ENCODE peak calls at places on chromosomes 11 and 22, in six cellular contexts. One of them, this sample, is unnamed.

GRCh38 chr22:22700631-22701030 is 56.2 kb downstream of the GGTLC2 start:
- DNase-seq in stimulated activated CD4-positive, alpha-beta T cell treated with anti-CD3 and anti-CD28 coated beads, TNF-alpha, amount 100 ng/mL, for 24 hours: no peak
- DNase-seq in C1 segment of cervical spinal cord: no peak
- DNase-seq in upper lobe of right lung: no peak
- DNase-seq in stimulated activated CD8-positive, alpha-beta memory T cell treated with anti-CD3 and anti-CD28 coated beads, Interleukin-15, amount 100 ng/mL, for 24 hours: no peak
- DNase-seq in MCF 10A: no peak
- DNase-seq in this sample: no peak

GRCh38 chr11:81219661-81220060 is 1514.0 kb downstream of the FAM181B start:
- DNase-seq in stimulated activated CD4-positive, alpha-beta T cell treated with anti-CD3 and anti-CD28 coated beads, TNF-alpha, amount 100 ng/mL, for 24 hours: no peak
- DNase-seq in C1 segment of cervical spinal cord: no peak
- DNase-seq in upper lobe of right lung: no peak
- DNase-seq in stimulated activated CD8-positive, alpha-beta memory T cell treated with anti-CD3 and anti-CD28 coated beads, Interleukin-15, amount 100 ng/mL, for 24 hours: no peak
- DNase-seq in MCF 10A: no peak
- DNase-seq in this sample: no peak

GRCh38 chr22:21009638-21010425 is 5.1 kb upstream of the P2RX6 start:
- DNase-seq in stimulated activated CD4-positive, alpha-beta T cell treated with anti-CD3 and anti-CD28 coated beads, TNF-alpha, amount 100 ng/mL, for 24 hours: no peak
- DNase-seq in C1 segment of cervical spinal cord: no peak
- DNase-seq in upper lobe of right lung: peak
- DNase-seq in stimulated activated CD8-positive, alpha-beta memory T cell treated with anti-CD3 and anti-CD28 coated beads, Interleukin-15, amount 100 ng/mL, for 24 hours: no peak
- DNase-seq in MCF 10A: peak
- DNase-seq in this sample: no peak

GRCh38 chr11:78226684-78227680 is 38.3 kb downstream of the USP35 start:
- DNase-seq in stimulated activated CD4-positive, alpha-beta T cell treated with anti-CD3 and anti-CD28 coated beads, TNF-alpha, amount 100 ng/mL, for 24 hours: no peak
- DNase-seq in C1 segment of cervical spinal cord: no peak
- DNase-seq in upper lobe of right lung: no peak
- DNase-seq in stimulated activated CD8-positive, alpha-beta memory T cell treated with anti-CD3 and anti-CD28 coated beads, Interleukin-15, amount 100 ng/mL, for 24 hours: no peak
- DNase-seq in MCF 10A: no peak
- DNase-seq in this sample: no peak

GRCh38 chr22:29208502-29208862 is 2.8 kb downstream of the EMID1 start:
- DNase-seq in stimulated activated CD4-positive, alpha-beta T cell treated with anti-CD3 and anti-CD28 coated beads, TNF-alpha, amount 100 ng/mL, for 24 hours: no peak
- DNase-seq in C1 segment of cervical spinal cord: no peak
- DNase-seq in upper lobe of right lung: no peak
- DNase-seq in stimulated activated CD8-positive, alpha-beta memory T cell treated with anti-CD3 and anti-CD28 coated beads, Interleukin-15, amount 100 ng/mL, for 24 hours: no peak
- DNase-seq in MCF 10A: no peak
- DNase-seq in this sample: peak

GRCh38 chr22:21026783-21027692 is 5.3 kb downstream of the SLC7A4 start:
- DNase-seq in stimulated activated CD4-positive, alpha-beta T cell treated with anti-CD3 and anti-CD28 coated beads, TNF-alpha, amount 100 ng/mL, for 24 hours: no peak
- DNase-seq in C1 segment of cervical spinal cord: no peak
- DNase-seq in upper lobe of right lung: peak
- DNase-seq in stimulated activated CD8-positive, alpha-beta memory T cell treated with anti-CD3 and anti-CD28 coated beads, Interleukin-15, amount 100 ng/mL, for 24 hours: no peak
- DNase-seq in MCF 10A: peak
- DNase-seq in this sample: no peak

GRCh38 chr22:40348025-40348658 is 1.8 kb downstream of the ADSL start:
- DNase-seq in stimulated activated CD4-positive, alpha-beta T cell treated with anti-CD3 and anti-CD28 coated beads, TNF-alpha, amount 100 ng/mL, for 24 hours: no peak
- DNase-seq in C1 segment of cervical spinal cord: peak
- DNase-seq in upper lobe of right lung: no peak
- DNase-seq in stimulated activated CD8-positive, alpha-beta memory T cell treated with anti-CD3 and anti-CD28 coated beads, Interleukin-15, amount 100 ng/mL, for 24 hours: no peak
- DNase-seq in MCF 10A: peak
- DNase-seq in this sample: peak

GRCh38 chr11:8374716-8375115 is 111.0 kb upstream of the LMO1 start:
- DNase-seq in stimulated activated CD4-positive, alpha-beta T cell treated with anti-CD3 and anti-CD28 coated beads, TNF-alpha, amount 100 ng/mL, for 24 hours: no peak
- DNase-seq in C1 segment of cervical spinal cord: no peak
- DNase-seq in upper lobe of right lung: no peak
- DNase-seq in stimulated activated CD8-positive, alpha-beta memory T cell treated with anti-CD3 and anti-CD28 coated beads, Interleukin-15, amount 100 ng/mL, for 24 hours: no peak
- DNase-seq in MCF 10A: no peak
- DNase-seq in this sample: no peak

GRCh38 chr11:72719551-72719950 is 32.7 kb downstream of the ARAP1 start:
- DNase-seq in stimulated activated CD4-positive, alpha-beta T cell treated with anti-CD3 and anti-CD28 coated beads, TNF-alpha, amount 100 ng/mL, for 24 hours: no peak
- DNase-seq in C1 segment of cervical spinal cord: no peak
- DNase-seq in upper lobe of right lung: no peak
- DNase-seq in stimulated activated CD8-positive, alpha-beta memory T cell treated with anti-CD3 and anti-CD28 coated beads, Interleukin-15, amount 100 ng/mL, for 24 hours: no peak
- DNase-seq in MCF 10A: no peak
- DNase-seq in this sample: no peak

GRCh38 chr22:37898441-37899181 is 7.5 kb upstream of the MICALL1 start:
- DNase-seq in stimulated activated CD4-positive, alpha-beta T cell treated with anti-CD3 and anti-CD28 coated beads, TNF-alpha, amount 100 ng/mL, for 24 hours: no peak
- DNase-seq in C1 segment of cervical spinal cord: peak
- DNase-seq in upper lobe of right lung: peak
- DNase-seq in stimulated activated CD8-positive, alpha-beta memory T cell treated with anti-CD3 and anti-CD28 coated beads, Interleukin-15, amount 100 ng/mL, for 24 hours: no peak
- DNase-seq in MCF 10A: peak
- DNase-seq in this sample: no peak

GRCh38 chr22:35725521-35725920 is 7.8 kb downstream of the APOL5 start:
- DNase-seq in stimulated activated CD4-positive, alpha-beta T cell treated with anti-CD3 and anti-CD28 coated beads, TNF-alpha, amount 100 ng/mL, for 24 hours: no peak
- DNase-seq in C1 segment of cervical spinal cord: no peak
- DNase-seq in upper lobe of right lung: no peak
- DNase-seq in stimulated activated CD8-positive, alpha-beta memory T cell treated with anti-CD3 and anti-CD28 coated beads, Interleukin-15, amount 100 ng/mL, for 24 hours: no peak
- DNase-seq in MCF 10A: no peak
- DNase-seq in this sample: no peak

GRCh38 chr11:118744001-118744400 is 47.0 kb downstream of the DDX6 start:
- DNase-seq in stimulated activated CD4-positive, alpha-beta T cell treated with anti-CD3 and anti-CD28 coated beads, TNF-alpha, amount 100 ng/mL, for 24 hours: no peak
- DNase-seq in C1 segment of cervical spinal cord: no peak
- DNase-seq in upper lobe of right lung: no peak
- DNase-seq in stimulated activated CD8-positive, alpha-beta memory T cell treated with anti-CD3 and anti-CD28 coated beads, Interleukin-15, amount 100 ng/mL, for 24 hours: no peak
- DNase-seq in MCF 10A: no peak
- DNase-seq in this sample: no peak

GRCh38 chr11:112229159-112229558 is 2.9 kb downstream of the PTS start:
- DNase-seq in stimulated activated CD4-positive, alpha-beta T cell treated with anti-CD3 and anti-CD28 coated beads, TNF-alpha, amount 100 ng/mL, for 24 hours: no peak
- DNase-seq in C1 segment of cervical spinal cord: no peak
- DNase-seq in upper lobe of right lung: no peak
- DNase-seq in stimulated activated CD8-positive, alpha-beta memory T cell treated with anti-CD3 and anti-CD28 coated beads, Interleukin-15, amount 100 ng/mL, for 24 hours: no peak
- DNase-seq in MCF 10A: no peak
- DNase-seq in this sample: no peak

GRCh38 chr22:46362934-46363515 is 27.5 kb downstream of the TRMU start:
- DNase-seq in stimulated activated CD4-positive, alpha-beta T cell treated with anti-CD3 and anti-CD28 coated beads, TNF-alpha, amount 100 ng/mL, for 24 hours: no peak
- DNase-seq in C1 segment of cervical spinal cord: no peak
- DNase-seq in upper lobe of right lung: no peak
- DNase-seq in stimulated activated CD8-positive, alpha-beta memory T cell treated with anti-CD3 and anti-CD28 coated beads, Interleukin-15, amount 100 ng/mL, for 24 hours: no peak
- DNase-seq in MCF 10A: no peak
- DNase-seq in this sample: no peak

This sample was measured in CD14-positive monocyte.